ENCODE peak calls at places on chromosomes 6 and 20, in six cellular contexts. L is AG08395; U is activated T-cell treated with anti-CD3 and anti-CD28 coated beads, Interleukin-2, amount 50 U/mL, for 24 hours; C is T-cell; Z is GM04504; N is mucosa of gallbladder. D is an unnamed sample.
A peak's percentile ranks its signal among the peaks of the same experiment; 100 is the strongest.

GRCh38 chr6:51913265-51913664 is 174.1 kb downstream of the PKHD1 start:
- DNase-seq in N (no peak), Z (no peak), C (no peak), L (no peak), U (no peak), D (no peak)

GRCh38 chr6:142401838-142402237 is 100.0 kb downstream of the ADGRG6 start:
- DNase-seq in N (no peak), C (no peak), Z (no peak), U (no peak), L (no peak), D (no peak)

GRCh38 chr6:4565301-4566250 is 210.6 kb upstream of the CDYL start:
- DNase-seq in C (no peak), L (no peak), N (peak; percentile 3), U (no peak), Z (no peak), D (no peak)

GRCh38 chr20:55090301-55090700 is 614.9 kb downstream of the DOK5 start:
- DNase-seq in Z (no peak), U (no peak), L (no peak), N (no peak), C (no peak), D (no peak)

GRCh38 chr6:125994659-125995488 is 8.5 kb downstream of the TRMT11 start:
- DNase-seq in N (no peak), L (no peak), Z (no peak), U (no peak), C (no peak), D (no peak)

GRCh38 chr6:151012321-151013294 is 147.1 kb downstream of the MTHFD1L start:
- DNase-seq in Z (no peak), N (no peak), L (no peak), U (no peak), C (no peak), D (no peak)

GRCh38 chr20:19777981-19778380 is 19.9 kb downstream of the RIN2 start:
- DNase-seq in C (no peak), N (no peak), Z (no peak), L (no peak), U (no peak), D (no peak)

GRCh38 chr6:163890100-163890499 is 475.6 kb downstream of the QKI start:
- DNase-seq in L (no peak), Z (no peak), U (no peak), C (no peak), N (no peak), D (no peak)

GRCh38 chr6:139708342-139709199 is 334.1 kb upstream of the CITED2 start:
- DNase-seq in N (no peak), Z (peak; percentile 58), C (no peak), L (peak; percentile 83), U (no peak), D (peak; percentile 75)

GRCh38 chr6:169328112-169328801 is 74.6 kb upstream of the THBS2 start:
- DNase-seq in N (no peak), Z (peak; percentile 53), U (no peak), L (peak; percentile 73), C (no peak), D (no peak)

GRCh38 chr20:51128198-51128597 is 105.3 kb upstream of the KCNG1 start:
- DNase-seq in U (no peak), Z (peak; percentile 52), N (no peak), C (no peak), L (peak; percentile 81), D (peak; percentile 100)

GRCh38 chr20:58622671-58623578 is 28.2 kb upstream of the STX16 start:
- DNase-seq in C (no peak), Z (no peak), U (no peak), N (no peak), L (no peak), D (no peak)

GRCh38 chr20:48791014-48791413 is 36.8 kb downstream of the PREX1 start:
- DNase-seq in N (peak; percentile 40), C (no peak), Z (no peak), U (no peak), L (no peak), D (no peak)

GRCh38 chr6:85006362-85006761 is 242.0 kb upstream of the TBX18 start:
- DNase-seq in U (no peak), L (no peak), C (no peak), N (no peak), Z (no peak), D (no peak)

GRCh38 chr6:39225543-39225942 is 3.7 kb downstream of the KCNK5 start:
- DNase-seq in L (no peak), U (no peak), C (no peak), N (peak; percentile 73), Z (no peak), D (no peak)

GRCh38 chr6:32954212-32954745 is 1.4 kb upstream of the HLA-DMA start:
- DNase-seq in L (no peak), Z (no peak), N (no peak), U (no peak), C (no peak), D (no peak)

GRCh38 chr6:156698239-156699016 is 78.8 kb upstream of the ARID1B start:
- DNase-seq in C (no peak), U (no peak), Z (no peak), N (no peak), L (no peak), D (no peak)

GRCh38 chr6:26104457-26105108 is 17.4 kb downstream of the HFE start:
- DNase-seq in U (no peak), C (no peak), Z (no peak), L (no peak), N (peak; percentile 72), D (no peak)

GRCh38 chr6:13229205-13230085 is 98.9 kb downstream of the TBC1D7 start:
- DNase-seq in N (no peak), Z (no peak), L (no peak), C (peak; percentile 12), U (peak; percentile 46), D (no peak)

GRCh38 chr6:90611996-90612690 is 25.3 kb upstream of the MAP3K7 start:
- DNase-seq in U (no peak), N (no peak), C (no peak), Z (no peak), L (no peak), D (no peak)

GRCh38 chr6:70413829-70414494 is 654 bp downstream of the FAM135A start:
- DNase-seq in U (no peak), C (peak; percentile 2), Z (no peak), L (peak; percentile 5), N (no peak), D (no peak)

GRCh38 chr6:125821825-125822281 is 31.1 kb downstream of the NCOA7 start:
- DNase-seq in L (no peak), U (no peak), Z (no peak), N (peak; percentile 79), C (no peak), D (no peak)

GRCh38 chr6:7060769-7061516 is 46.8 kb upstream of the RREB1 start:
- DNase-seq in L (no peak), C (no peak), U (no peak), N (no peak), Z (no peak), D (no peak)

GRCh38 chr20:4073852-4074741 is 58.7 kb upstream of the RNF24 start:
- DNase-seq in L (peak; percentile 22), Z (no peak), C (no peak), U (no peak), N (no peak), D (no peak)

GRCh38 chr6:155524249-155524651 is 68.6 kb upstream of the NOX3 start:
- DNase-seq in L (peak; percentile 60), C (no peak), U (peak; percentile 45), N (no peak), Z (peak; percentile 49), D (peak; percentile 48)

GRCh38 chr6:38350882-38351281 is 288.8 kb downstream of the BTBD9 start:
- DNase-seq in Z (peak; percentile 32), L (peak; percentile 45), U (no peak), N (no peak), C (no peak), D (no peak)

D was measured in HS-5.